ENCODE peak calls at places on chromosomes 6 and 20, in seven cellular contexts. One of them, this sample, is unnamed.

GRCh38 chr6:159169193-159169555 is at the start of gene FNDC1:
- DNase-seq in CD8-positive, alpha-beta T cell: no peak
- DNase-seq in right atrium auricular region: no peak
- DNase-seq in BJ: no peak
- DNase-seq in choroid plexus epithelial cell: no peak
- DNase-seq in fibroblast of mammary gland: no peak
- DNase-seq in lower leg skin: no peak
- DNase-seq in this sample: no peak

GRCh38 chr6:131755597-131755996 is 44.8 kb upstream of the CTAGE9 start:
- DNase-seq in lower leg skin: no peak
- DNase-seq in BJ: peak; percentile 93
- DNase-seq in right atrium auricular region: no peak
- DNase-seq in choroid plexus epithelial cell: peak; percentile 61
- DNase-seq in fibroblast of mammary gland: peak; percentile 98
- DNase-seq in CD8-positive, alpha-beta T cell: no peak
- DNase-seq in this sample: peak; percentile 66

GRCh38 chr20:48723308-48724264 is 104.2 kb downstream of the PREX1 start:
- DNase-seq in lower leg skin: peak; percentile 89
- DNase-seq in fibroblast of mammary gland: no peak
- DNase-seq in right atrium auricular region: peak; percentile 64
- DNase-seq in BJ: no peak
- DNase-seq in CD8-positive, alpha-beta T cell: no peak
- DNase-seq in choroid plexus epithelial cell: peak; percentile 82
- DNase-seq in this sample: no peak

GRCh38 chr6:52697903-52698302 is 27.0 kb downstream of the TMEM14A start:
- DNase-seq in BJ: no peak
- DNase-seq in lower leg skin: no peak
- DNase-seq in fibroblast of mammary gland: peak; percentile 9
- DNase-seq in CD8-positive, alpha-beta T cell: no peak
- DNase-seq in choroid plexus epithelial cell: peak; percentile 7
- DNase-seq in right atrium auricular region: no peak
- DNase-seq in this sample: peak; percentile 12

GRCh38 chr20:38076548-38076947 is 43.0 kb downstream of the RPRD1B start:
- DNase-seq in lower leg skin: no peak
- DNase-seq in right atrium auricular region: no peak
- DNase-seq in choroid plexus epithelial cell: no peak
- DNase-seq in fibroblast of mammary gland: no peak
- DNase-seq in BJ: no peak
- DNase-seq in CD8-positive, alpha-beta T cell: no peak
- DNase-seq in this sample: peak; percentile 1

GRCh38 chr6:160973311-160973710 is 18.3 kb upstream of the MAP3K4 start:
- DNase-seq in fibroblast of mammary gland: peak; percentile 78
- DNase-seq in CD8-positive, alpha-beta T cell: no peak
- DNase-seq in choroid plexus epithelial cell: peak; percentile 82
- DNase-seq in BJ: no peak
- DNase-seq in lower leg skin: no peak
- DNase-seq in right atrium auricular region: no peak
- DNase-seq in this sample: peak; percentile 40

GRCh38 chr6:31717499-31718222 is 2.5 kb downstream of the LY6G6D start:
- DNase-seq in CD8-positive, alpha-beta T cell: no peak
- DNase-seq in choroid plexus epithelial cell: no peak
- DNase-seq in right atrium auricular region: no peak
- DNase-seq in fibroblast of mammary gland: no peak
- DNase-seq in BJ: no peak
- DNase-seq in lower leg skin: no peak
- DNase-seq in this sample: no peak

GRCh38 chr6:161486326-161486725 is 212.5 kb upstream of the AGPAT4 start:
- DNase-seq in CD8-positive, alpha-beta T cell: no peak
- DNase-seq in lower leg skin: no peak
- DNase-seq in fibroblast of mammary gland: peak; percentile 78
- DNase-seq in choroid plexus epithelial cell: peak; percentile 42
- DNase-seq in right atrium auricular region: no peak
- DNase-seq in BJ: no peak
- DNase-seq in this sample: peak; percentile 60

GRCh38 chr6:112899541-112899940 is 552.4 kb downstream of the RFPL4B start:
- DNase-seq in fibroblast of mammary gland: no peak
- DNase-seq in CD8-positive, alpha-beta T cell: no peak
- DNase-seq in right atrium auricular region: no peak
- DNase-seq in BJ: no peak
- DNase-seq in choroid plexus epithelial cell: no peak
- DNase-seq in lower leg skin: no peak
- DNase-seq in this sample: peak; percentile 43

GRCh38 chr20:47879771-47880170 is 94.5 kb upstream of the SULF2 start:
- DNase-seq in right atrium auricular region: no peak
- DNase-seq in fibroblast of mammary gland: no peak
- DNase-seq in CD8-positive, alpha-beta T cell: no peak
- DNase-seq in choroid plexus epithelial cell: no peak
- DNase-seq in BJ: no peak
- DNase-seq in lower leg skin: no peak
- DNase-seq in this sample: no peak

GRCh38 chr20:60372822-60373221 is 414.6 kb downstream of the CDH26 start:
- DNase-seq in choroid plexus epithelial cell: no peak
- DNase-seq in BJ: no peak
- DNase-seq in lower leg skin: no peak
- DNase-seq in CD8-positive, alpha-beta T cell: no peak
- DNase-seq in right atrium auricular region: no peak
- DNase-seq in fibroblast of mammary gland: no peak
- DNase-seq in this sample: no peak

GRCh38 chr20:11935754-11936551 is 18.3 kb downstream of the BTBD3 start:
- DNase-seq in BJ: no peak
- DNase-seq in right atrium auricular region: no peak
- DNase-seq in lower leg skin: no peak
- DNase-seq in fibroblast of mammary gland: no peak
- DNase-seq in CD8-positive, alpha-beta T cell: no peak
- DNase-seq in choroid plexus epithelial cell: no peak
- DNase-seq in this sample: no peak

GRCh38 chr6:36594816-36595167 is 630 bp downstream of the SRSF3 start:
- DNase-seq in lower leg skin: peak; percentile 49
- DNase-seq in fibroblast of mammary gland: no peak
- DNase-seq in right atrium auricular region: no peak
- DNase-seq in choroid plexus epithelial cell: no peak
- DNase-seq in BJ: no peak
- DNase-seq in CD8-positive, alpha-beta T cell: no peak
- DNase-seq in this sample: no peak

GRCh38 chr6:31070711-31071197 is 41.6 kb downstream of the C6orf15 start:
- DNase-seq in fibroblast of mammary gland: peak; percentile 77
- DNase-seq in lower leg skin: no peak
- DNase-seq in CD8-positive, alpha-beta T cell: no peak
- DNase-seq in choroid plexus epithelial cell: peak; percentile 94
- DNase-seq in BJ: no peak
- DNase-seq in right atrium auricular region: no peak
- DNase-seq in this sample: peak; percentile 86

GRCh38 chr20:24762791-24763350 is 186.2 kb upstream of the CST7 start:
- DNase-seq in fibroblast of mammary gland: no peak
- DNase-seq in CD8-positive, alpha-beta T cell: no peak
- DNase-seq in lower leg skin: peak; percentile 78
- DNase-seq in right atrium auricular region: peak; percentile 42
- DNase-seq in choroid plexus epithelial cell: no peak
- DNase-seq in BJ: no peak
- DNase-seq in this sample: no peak

GRCh38 chr20:42380287-42380686 is 762.1 kb upstream of the CHD6 start:
- DNase-seq in BJ: no peak
- DNase-seq in fibroblast of mammary gland: no peak
- DNase-seq in choroid plexus epithelial cell: no peak
- DNase-seq in right atrium auricular region: no peak
- DNase-seq in CD8-positive, alpha-beta T cell: no peak
- DNase-seq in lower leg skin: no peak
- DNase-seq in this sample: no peak

GRCh38 chr6:45082091-45082490 is 246.0 kb upstream of the RUNX2 start:
- DNase-seq in CD8-positive, alpha-beta T cell: no peak
- DNase-seq in fibroblast of mammary gland: peak; percentile 31
- DNase-seq in right atrium auricular region: no peak
- DNase-seq in choroid plexus epithelial cell: no peak
- DNase-seq in lower leg skin: no peak
- DNase-seq in BJ: no peak
- DNase-seq in this sample: peak; percentile 63

GRCh38 chr6:46103437-46103836 is 26.4 kb upstream of the ENPP4 start:
- DNase-seq in fibroblast of mammary gland: peak; percentile 28
- DNase-seq in CD8-positive, alpha-beta T cell: no peak
- DNase-seq in BJ: no peak
- DNase-seq in choroid plexus epithelial cell: no peak
- DNase-seq in lower leg skin: no peak
- DNase-seq in right atrium auricular region: no peak
- DNase-seq in this sample: no peak
- TF ChIP-seq CTCF in fibroblast of mammary gland: peak; percentile 20
- TF ChIP-seq CTCF in CD8-positive, alpha-beta T cell: no peak
- TF ChIP-seq CTCF in BJ: no peak
- TF ChIP-seq CTCF in choroid plexus epithelial cell: no peak
- TF ChIP-seq CTCF in lower leg skin: no peak
- TF ChIP-seq CTCF in right atrium auricular region: no peak
- TF ChIP-seq CTCF in this sample: no peak

GRCh38 chr6:46626228-46626909 is 26.2 kb downstream of the CYP39A1 start:
- DNase-seq in fibroblast of mammary gland: peak; percentile 53
- DNase-seq in lower leg skin: no peak
- DNase-seq in BJ: peak; percentile 4
- DNase-seq in right atrium auricular region: no peak
- DNase-seq in CD8-positive, alpha-beta T cell: no peak
- DNase-seq in choroid plexus epithelial cell: peak; percentile 71
- DNase-seq in this sample: peak; percentile 67

GRCh38 chr6:46628498-46628897 is 24.1 kb downstream of the CYP39A1 start:
- DNase-seq in CD8-positive, alpha-beta T cell: no peak
- DNase-seq in BJ: no peak
- DNase-seq in right atrium auricular region: no peak
- DNase-seq in choroid plexus epithelial cell: peak; percentile 4
- DNase-seq in fibroblast of mammary gland: no peak
- DNase-seq in lower leg skin: no peak
- DNase-seq in this sample: no peak

GRCh38 chr6:46628976-46629375 is 23.6 kb downstream of the CYP39A1 start:
- DNase-seq in BJ: no peak
- DNase-seq in choroid plexus epithelial cell: no peak
- DNase-seq in lower leg skin: no peak
- DNase-seq in CD8-positive, alpha-beta T cell: no peak
- DNase-seq in right atrium auricular region: no peak
- DNase-seq in fibroblast of mammary gland: no peak
- DNase-seq in this sample: no peak

GRCh38 chr6:46629698-46630097 is 22.9 kb downstream of the CYP39A1 start:
- DNase-seq in CD8-positive, alpha-beta T cell: no peak
- DNase-seq in lower leg skin: no peak
- DNase-seq in choroid plexus epithelial cell: no peak
- DNase-seq in right atrium auricular region: no peak
- DNase-seq in fibroblast of mammary gland: no peak
- DNase-seq in BJ: no peak
- DNase-seq in this sample: no peak

GRCh38 chr6:46626976-46627375 is 25.6 kb downstream of the CYP39A1 start:
- DNase-seq in CD8-positive, alpha-beta T cell: no peak
- DNase-seq in lower leg skin: no peak
- DNase-seq in choroid plexus epithelial cell: no peak
- DNase-seq in BJ: no peak
- DNase-seq in fibroblast of mammary gland: no peak
- DNase-seq in right atrium auricular region: no peak
- DNase-seq in this sample: no peak
- H3K4me3 ChIP-seq in CD8-positive, alpha-beta T cell: no peak overlapping the region
- H3K4me3 ChIP-seq in lower leg skin: no peak overlapping the region
- H3K4me3 ChIP-seq in choroid plexus epithelial cell: no peak overlapping the region
- H3K4me3 ChIP-seq in BJ: no peak overlapping the region
- H3K4me3 ChIP-seq in fibroblast of mammary gland: no peak overlapping the region
- H3K4me3 ChIP-seq in right atrium auricular region: no peak overlapping the region
- H3K4me3 ChIP-seq in this sample: no peak overlapping the region

GRCh38 chr6:28863607-28864320 is 60.0 kb downstream of the TRIM27 start:
- DNase-seq in fibroblast of mammary gland: peak; percentile 85
- DNase-seq in right atrium auricular region: peak; percentile 87
- DNase-seq in BJ: peak; percentile 39
- DNase-seq in choroid plexus epithelial cell: peak; percentile 89
- DNase-seq in CD8-positive, alpha-beta T cell: peak; percentile 74
- DNase-seq in lower leg skin: peak; percentile 92
- DNase-seq in this sample: peak; percentile 92
- TF ChIP-seq CTCF in fibroblast of mammary gland: no peak
- TF ChIP-seq CTCF in right atrium auricular region: no peak
- TF ChIP-seq CTCF in BJ: peak; percentile 35
- TF ChIP-seq CTCF in choroid plexus epithelial cell: no peak
- TF ChIP-seq CTCF in CD8-positive, alpha-beta T cell: no peak
- TF ChIP-seq CTCF in lower leg skin: no peak
- TF ChIP-seq CTCF in this sample: no peak

DNA sequence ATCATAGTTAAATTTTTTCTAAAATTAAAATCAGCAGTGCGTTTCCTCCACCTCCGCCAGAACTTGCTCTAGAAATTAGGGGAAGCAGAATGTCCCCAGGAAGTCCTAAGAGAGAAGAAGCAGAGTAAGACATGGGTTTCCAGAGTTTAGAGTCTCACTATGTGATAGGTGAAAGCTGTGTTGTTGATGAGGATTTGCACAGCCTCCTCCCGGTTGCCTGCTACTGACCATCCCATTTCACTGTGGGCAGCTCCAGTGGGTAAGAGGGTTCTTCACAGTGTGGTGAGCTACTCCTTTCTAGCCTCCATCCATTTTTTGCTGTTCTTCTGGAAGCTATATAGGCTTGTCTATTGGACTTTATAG is 13.3 kb downstream of the UST start:
- DNase-seq in right atrium auricular region: no peak
- DNase-seq in choroid plexus epithelial cell: no peak
- DNase-seq in fibroblast of mammary gland: no peak
- DNase-seq in BJ: no peak
- DNase-seq in CD8-positive, alpha-beta T cell: no peak
- DNase-seq in lower leg skin: no peak
- DNase-seq in this sample: no peak
- H3K4me3 ChIP-seq in right atrium auricular region: no peak overlapping the region
- H3K4me3 ChIP-seq in choroid plexus epithelial cell: no peak overlapping the region
- H3K4me3 ChIP-seq in fibroblast of mammary gland: no peak overlapping the region
- H3K4me3 ChIP-seq in BJ: no peak overlapping the region
- H3K4me3 ChIP-seq in CD8-positive, alpha-beta T cell: peak overlapping the region; percentile 11
- H3K4me3 ChIP-seq in lower leg skin: no peak overlapping the region
- H3K4me3 ChIP-seq in this sample: peak overlapping the region; percentile 39

GRCh38 chr6:43170452-43171283 is at the start of gene SRF:
- DNase-seq in choroid plexus epithelial cell: peak; percentile 100
- DNase-seq in CD8-positive, alpha-beta T cell: peak; percentile 97
- DNase-seq in right atrium auricular region: peak; percentile 100
- DNase-seq in lower leg skin: peak; percentile 100
- DNase-seq in BJ: peak; percentile 98
- DNase-seq in fibroblast of mammary gland: peak; percentile 98
- DNase-seq in this sample: peak; percentile 99
- TF ChIP-seq CTCF in choroid plexus epithelial cell: no peak
- TF ChIP-seq CTCF in CD8-positive, alpha-beta T cell: no peak
- TF ChIP-seq CTCF in right atrium auricular region: no peak
- TF ChIP-seq CTCF in lower leg skin: no peak
- TF ChIP-seq CTCF in BJ: peak; percentile 16
- TF ChIP-seq CTCF in fibroblast of mammary gland: no peak
- TF ChIP-seq CTCF in this sample: peak; percentile 26

GRCh38 chr6:46573140-46573539 is 79.5 kb downstream of the CYP39A1 start:
- DNase-seq in right atrium auricular region: no peak
- DNase-seq in lower leg skin: no peak
- DNase-seq in fibroblast of mammary gland: no peak
- DNase-seq in BJ: no peak
- DNase-seq in CD8-positive, alpha-beta T cell: no peak
- DNase-seq in choroid plexus epithelial cell: no peak
- DNase-seq in this sample: no peak
- H3K4me3 ChIP-seq in right atrium auricular region: no peak overlapping the region
- H3K4me3 ChIP-seq in lower leg skin: no peak overlapping the region
- H3K4me3 ChIP-seq in fibroblast of mammary gland: no peak overlapping the region
- H3K4me3 ChIP-seq in BJ: no peak overlapping the region
- H3K4me3 ChIP-seq in CD8-positive, alpha-beta T cell: no peak overlapping the region
- H3K4me3 ChIP-seq in choroid plexus epithelial cell: no peak overlapping the region
- H3K4me3 ChIP-seq in this sample: no peak overlapping the region

DNA sequence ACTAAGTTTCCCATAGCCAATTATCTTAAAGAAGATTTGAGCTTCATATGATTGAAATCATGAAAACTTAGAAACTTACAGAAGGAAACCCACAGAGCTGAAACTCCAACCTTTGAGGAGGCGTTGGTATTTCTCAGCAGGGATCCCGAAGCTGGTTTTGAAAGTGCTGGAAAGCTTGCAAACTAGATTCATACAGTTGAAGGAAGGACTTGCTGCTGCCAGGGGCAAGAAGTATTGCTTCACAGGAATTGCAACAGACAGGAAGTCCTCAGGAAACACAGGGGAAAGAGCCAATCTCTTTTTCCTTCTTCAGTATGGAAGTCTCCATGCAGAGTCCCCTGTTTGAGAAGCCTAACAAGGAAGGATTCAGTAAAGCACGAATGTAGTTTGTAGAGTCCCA is 419.7 kb downstream of the CD109 start:
- DNase-seq in choroid plexus epithelial cell: peak; percentile 83
- DNase-seq in CD8-positive, alpha-beta T cell: no peak
- DNase-seq in right atrium auricular region: no peak
- DNase-seq in BJ: no peak
- DNase-seq in lower leg skin: no peak
- DNase-seq in fibroblast of mammary gland: peak; percentile 42
- DNase-seq in this sample: peak; percentile 28
- TF ChIP-seq CTCF in choroid plexus epithelial cell: no peak
- TF ChIP-seq CTCF in CD8-positive, alpha-beta T cell: no peak
- TF ChIP-seq CTCF in right atrium auricular region: no peak
- TF ChIP-seq CTCF in BJ: no peak
- TF ChIP-seq CTCF in lower leg skin: no peak
- TF ChIP-seq CTCF in fibroblast of mammary gland: no peak
- TF ChIP-seq CTCF in this sample: no peak

This sample was measured in fibroblast of the aortic adventitia.